ENCODE peak calls at places on chromosomes 4 and X, in four cellular contexts. N, R, E and X are unnamed samples.

GRCh38 chr4:55255171-55255570 is 90.9 kb upstream of the SRD5A3 start:
- DNase-seq in N (no peak), R (no peak), E (peak), X (peak)

GRCh38 chr4:15495621-15496020 is 25.9 kb downstream of the CC2D2A start:
- DNase-seq in N (no peak), R (no peak), E (no peak), X (no peak)

GRCh38 chr4:3218824-3219760 is 29.9 kb upstream of the MSANTD1 start:
- DNase-seq in N (no peak), R (no peak), E (no peak), X (no peak)

GRCh38 chrX:55357236-55357635 is 92.5 kb upstream of the PAGE3 start:
- DNase-seq in N (no peak), R (no peak), E (no peak), X (no peak)

GRCh38 chr4:2290974-2291704 is 29.2 kb upstream of the MXD4 start:
- DNase-seq in N (no peak), R (no peak), E (no peak), X (no peak)

GRCh38 chr4:110198472-110199419 is at the start of gene ELOVL6:
- DNase-seq in N (peak), R (peak), E (peak), X (no peak)

GRCh38 chr4:163344147-163345050 is 707 bp downstream of the NPY5R start:
- DNase-seq in N (peak), R (peak), E (no peak), X (no peak)

GRCh38 chr4:95219109-95219508 is 329.7 kb downstream of the UNC5C start:
- DNase-seq in N (no peak), R (no peak), E (no peak), X (no peak)

GRCh38 chr4:24664956-24665355 is 80.6 kb upstream of the DHX15 start:
- DNase-seq in N (no peak), R (no peak), E (no peak), X (peak)